ENCODE peak calls at places on chromosomes 16 and 17, in six cellular contexts. W is NCI-H345, U is stomach, V is NCI-H82, H is HEK293T, Z is BJ. A is an unnamed sample.

GRCh38 chr17:14547556-14547955 is 246.7 kb downstream of the HS3ST3B1 start:
- DNase-seq in V (no peak), W (no peak), U (no peak), H (no peak), Z (no peak), A (peak; percentile 61)

GRCh38 chr17:75457047-75457654 is 716 bp downstream of the TMEM94 start:
- DNase-seq in H (peak; percentile 50), Z (no peak), V (peak; percentile 82), W (peak; percentile 64), U (peak; percentile 27), A (peak; percentile 82)

GRCh38 chr16:88693420-88694177 is 7.3 kb upstream of the SNAI3 start:
- DNase-seq in Z (no peak), U (no peak), H (no peak), W (no peak), V (no peak), A (no peak)

GRCh38 chr16:8194795-8195194 is 395.5 kb downstream of the TMEM114 start:
- DNase-seq in Z (no peak), V (peak; percentile 45), U (no peak), W (no peak), H (peak; percentile 28), A (peak; percentile 9)

GRCh38 chr16:23071202-23072083 is 77.8 kb downstream of the USP31 start:
- DNase-seq in H (no peak), V (no peak), W (no peak), Z (no peak), U (no peak), A (no peak)

GRCh38 chr16:52498640-52499039 is 48.3 kb downstream of the TOX3 start:
- DNase-seq in V (peak; percentile 17), W (peak; percentile 64), U (no peak), Z (no peak), H (no peak), A (peak; percentile 77)

GRCh38 chr17:50266384-50267073 is 7.7 kb upstream of the TMEM92 start:
- DNase-seq in Z (no peak), H (no peak), V (no peak), W (peak; percentile 56), U (peak; percentile 88), A (peak; percentile 44)

GRCh38 chr17:16456770-16457316 is 35.1 kb downstream of the LRRC75A start:
- DNase-seq in W (no peak), U (no peak), Z (no peak), V (peak; percentile 61), H (no peak), A (peak; percentile 56)

GRCh38 chr17:72158895-72159885 is 38.4 kb downstream of the SOX9 start:
- DNase-seq in Z (no peak), U (no peak), H (no peak), W (no peak), V (peak; percentile 66), A (peak; percentile 95)

GRCh38 chr17:45092932-45093430 is 31.9 kb downstream of the NMT1 start:
- DNase-seq in W (no peak), Z (peak; percentile 95), U (peak; percentile 57), V (no peak), H (no peak), A (peak; percentile 27)

A was measured in SJCRH30.